ENCODE peak calls at places on chromosomes 1 and 21, in four cellular contexts. A is adipocyte, R is IMR-90, W is left ventricle myocardium superior. Q is an unnamed sample.

GRCh38 chr1:228009116-228009827 is 2.5 kb downstream of the WNT3A start:
- DNase-seq in A (no peak), R (no peak), W (no peak), Q (no peak)

GRCh38 chr21:34524671-34525601 is 12.9 kb upstream of the KCNE1 start:
- DNase-seq in A (peak; percentile 62), R (peak; percentile 84), W (no peak), Q (peak; percentile 57)

GRCh38 chr1:214899908-214900470 is 182.5 kb upstream of the KCNK2 start:
- DNase-seq in A (peak; percentile 15), R (peak; percentile 52), W (no peak), Q (no peak)

GRCh38 chr1:69915347-69915746 is 290.0 kb downstream of the LRRC40 start:
- DNase-seq in A (peak; percentile 77), R (peak; percentile 19), W (no peak), Q (peak; percentile 79)

GRCh38 chr1:42990757-42991346 is 32.2 kb upstream of the SLC2A1 start:
- DNase-seq in A (no peak), R (no peak), W (no peak), Q (no peak)

GRCh38 chr1:85846706-85847105 is 138.5 kb upstream of the ZNHIT6 start:
- DNase-seq in A (peak; percentile 66), R (no peak), W (no peak), Q (peak; percentile 5)

GRCh38 chr1:208043690-208044089 is 132.8 kb upstream of the CD34 start:
- DNase-seq in A (no peak), R (no peak), W (peak; percentile 68), Q (no peak)

GRCh38 chr1:59477286-59477685 is 180.4 kb downstream of the FGGY start:
- DNase-seq in A (no peak), R (peak; percentile 49), W (no peak), Q (peak; percentile 17)

GRCh38 chr1:4306559-4307467 is 347.6 kb upstream of the AJAP1 start:
- DNase-seq in A (no peak), R (no peak), W (peak; percentile 48), Q (no peak)

GRCh38 chr1:155725142-155725541 is 36.3 kb downstream of the DAP3 start:
- DNase-seq in A (no peak), R (no peak), W (no peak), Q (no peak)

GRCh38 chr1:232943679-232944252 is 6.6 kb upstream of the NTPCR start:
- DNase-seq in A (no peak), R (no peak), W (no peak), Q (no peak)

GRCh38 chr1:203040518-203041275 is 14.4 kb downstream of the PPFIA4 start:
- DNase-seq in A (no peak), R (no peak), W (no peak), Q (no peak)

GRCh38 chr1:185559684-185560310 is 174.4 kb upstream of the HMCN1 start:
- DNase-seq in A (peak; percentile 22), R (peak; percentile 46), W (peak; percentile 28), Q (peak; percentile 49)

GRCh38 chr1:5574641-5575040 is 417.6 kb downstream of the NPHP4 start:
- DNase-seq in A (no peak), R (no peak), W (no peak), Q (no peak)

GRCh38 chr1:12064073-12064969 is 1.2 kb downstream of the TNFRSF8 start:
- DNase-seq in A (no peak), R (no peak), W (no peak), Q (no peak)

GRCh38 chr1:159913451-159914192 is 11.7 kb downstream of the TAGLN2 start:
- DNase-seq in A (no peak), R (no peak), W (no peak), Q (no peak)

Q was measured in fibroblast of gingiva.